ENCODE peak calls at places on chromosomes 3 and 15, in eight cellular contexts. T, H, M, E, C, B, V and W are unnamed samples.

GRCh38 chr15:75532413-75533250 is 46.5 kb downstream of the PTPN9 start:
- DNase-seq in T (peak; percentile 83), H (peak; percentile 66), M (no peak), E (peak; percentile 37), C (no peak), B (no peak), V (no peak), W (peak; percentile 82)

GRCh38 chr3:157067114-157067513 is 92.8 kb downstream of the CCNL1 start:
- DNase-seq in T (peak; percentile 47), H (no peak), M (no peak), E (no peak), C (no peak), B (peak; percentile 64), V (no peak), W (no peak)

GRCh38 chr15:76150508-76150907 is 90.7 kb downstream of the TMEM266 start:
- DNase-seq in T (peak; percentile 85), H (no peak), M (no peak), E (no peak), C (no peak), B (no peak), V (no peak), W (no peak)

GRCh38 chr3:7508821-7509220 is 647.9 kb downstream of the GRM7 start:
- DNase-seq in T (no peak), H (no peak), M (no peak), E (no peak), C (no peak), B (no peak), V (no peak), W (no peak)

GRCh38 chr3:119376758-119377157 is 82.6 kb downstream of the ARHGAP31 start:
- DNase-seq in T (no peak), H (no peak), M (no peak), E (no peak), C (no peak), B (no peak), V (no peak), W (no peak)

GRCh38 chr3:159458010-159458409 is 530.6 kb upstream of the IL12A start:
- DNase-seq in T (no peak), H (peak; percentile 71), M (no peak), E (peak; percentile 82), C (no peak), B (no peak), V (no peak), W (no peak)

GRCh38 chr3:36876181-36876936 is 68.5 kb downstream of the TRANK1 start:
- DNase-seq in T (no peak), H (no peak), M (no peak), E (no peak), C (peak; percentile 77), B (peak; percentile 73), V (no peak), W (no peak)

GRCh38 chr15:69017978-69018377 is 3.5 kb downstream of the NOX5 start:
- DNase-seq in T (no peak), H (no peak), M (no peak), E (no peak), C (no peak), B (no peak), V (no peak), W (no peak)

GRCh38 chr3:165835431-165835830 is 1.8 kb downstream of the BCHE start:
- DNase-seq in T (no peak), H (no peak), M (no peak), E (no peak), C (no peak), B (no peak), V (no peak), W (no peak)

GRCh38 chr15:81781316-81781868 is 264.4 kb downstream of the MEX3B start:
- DNase-seq in T (no peak), H (no peak), M (no peak), E (no peak), C (no peak), B (no peak), V (no peak), W (no peak)

GRCh38 chr3:113897373-113897777 is 50.4 kb upstream of the ZDHHC23 start:
- DNase-seq in T (no peak), H (no peak), M (no peak), E (no peak), C (no peak), B (no peak), V (no peak), W (no peak)

GRCh38 chr3:141076821-141077571 is 25.8 kb downstream of the SPSB4 start:
- DNase-seq in T (peak; percentile 85), H (no peak), M (no peak), E (no peak), C (peak; percentile 39), B (no peak), V (no peak), W (peak; percentile 75)

GRCh38 chr3:27628029-27628750 is 93.9 kb downstream of the EOMES start:
- DNase-seq in T (no peak), H (peak; percentile 40), M (no peak), E (no peak), C (no peak), B (no peak), V (no peak), W (no peak)

GRCh38 chr3:72957303-72957702 is 39.3 kb upstream of the PPP4R2 start:
- DNase-seq in T (peak; percentile 55), H (no peak), M (no peak), E (no peak), C (no peak), B (no peak), V (no peak), W (no peak)

GRCh38 chr3:157914882-157915281 is 191.3 kb downstream of the SHOX2 start:
- DNase-seq in T (no peak), H (no peak), M (no peak), E (no peak), C (no peak), B (no peak), V (no peak), W (no peak)

GRCh38 chr3:197542741-197543454 is 12.9 kb downstream of the BDH1 start:
- DNase-seq in T (peak; percentile 81), H (no peak), M (no peak), E (no peak), C (no peak), B (no peak), V (no peak), W (peak; percentile 40)

GRCh38 chr3:186772281-186772885 is 11.0 kb upstream of the EIF4A2 start:
- DNase-seq in T (no peak), H (no peak), M (no peak), E (no peak), C (no peak), B (peak; percentile 49), V (no peak), W (no peak)

GRCh38 chr15:77057650-77058049 is 13.3 kb downstream of the TSPAN3 start:
- DNase-seq in T (no peak), H (no peak), M (no peak), E (no peak), C (no peak), B (no peak), V (no peak), W (no peak)

GRCh38 chr3:59609967-59610366 is 560.1 kb upstream of the CFAP20DC start:
- DNase-seq in T (peak; percentile 86), H (no peak), M (no peak), E (no peak), C (no peak), B (no peak), V (no peak), W (no peak)

GRCh38 chr15:34437687-34438086 is at the start of gene GOLGA8A:
- DNase-seq in T (peak; percentile 90), H (peak; percentile 38), M (peak; percentile 65), E (peak; percentile 66), C (peak; percentile 83), B (peak; percentile 87), V (peak; percentile 74), W (peak; percentile 89)

GRCh38 chr15:59158701-59159034 is 48.0 kb upstream of the LDHAL6B start:
- DNase-seq in T (no peak), H (no peak), M (no peak), E (no peak), C (no peak), B (no peak), V (no peak), W (no peak)

GRCh38 chr3:129673012-129673411 is 66.5 kb upstream of the PLXND1 start:
- DNase-seq in T (peak; percentile 50), H (no peak), M (no peak), E (no peak), C (no peak), B (no peak), V (no peak), W (peak; percentile 41)

GRCh38 chr15:79380755-79381499 is 51.2 kb upstream of the MINAR1 start:
- DNase-seq in T (peak; percentile 94), H (peak; percentile 44), M (no peak), E (peak; percentile 69), C (peak; percentile 75), B (peak; percentile 37), V (peak; percentile 62), W (peak; percentile 82)

GRCh38 chr3:170355738-170356595 is 1.5 kb upstream of the SKIL start:
- DNase-seq in T (peak; percentile 79), H (no peak), M (peak; percentile 5), E (no peak), C (peak; percentile 46), B (no peak), V (no peak), W (peak; percentile 70)

GRCh38 chr15:42092666-42093445 is 1.5 kb downstream of the PLA2G4D start:
- DNase-seq in T (peak; percentile 80), H (no peak), M (no peak), E (no peak), C (no peak), B (no peak), V (no peak), W (no peak)

GRCh38 chr15:46471096-46471495 is 836.3 kb downstream of the SQOR start:
- DNase-seq in T (no peak), H (no peak), M (no peak), E (no peak), C (no peak), B (no peak), V (no peak), W (no peak)

GRCh38 chr15:98442379-98442833 is 205.9 kb upstream of the IGF1R start:
- DNase-seq in T (no peak), H (peak; percentile 63), M (no peak), E (peak; percentile 86), C (peak; percentile 60), B (no peak), V (peak; percentile 22), W (no peak)

GRCh38 chr3:105274958-105275357 is 91.8 kb upstream of the ALCAM start:
- DNase-seq in T (no peak), H (no peak), M (no peak), E (peak; percentile 9), C (no peak), B (no peak), V (no peak), W (no peak)

GRCh38 chr15:101723161-101723873 is 956 bp downstream of the TARS3 start:
- DNase-seq in T (no peak), H (peak; percentile 5), M (no peak), E (peak; percentile 2), C (peak; percentile 61), B (peak; percentile 22), V (peak; percentile 10), W (no peak)

GRCh38 chr3:32175607-32176197 is 62.8 kb upstream of the CMTM8 start:
- DNase-seq in T (no peak), H (peak; percentile 44), M (no peak), E (peak; percentile 57), C (peak; percentile 74), B (peak; percentile 46), V (peak; percentile 35), W (no peak)

GRCh38 chr15:47673343-47673761 is 44.0 kb upstream of the SEMA6D start:
- DNase-seq in T (peak; percentile 45), H (no peak), M (no peak), E (no peak), C (no peak), B (no peak), V (no peak), W (peak; percentile 44)

GRCh38 chr3:79085166-79085565 is 682.6 kb downstream of the ROBO1 start:
- DNase-seq in T (no peak), H (peak; percentile 5), M (no peak), E (no peak), C (no peak), B (no peak), V (no peak), W (no peak)

GRCh38 chr3:88219138-88219792 is 69.5 kb downstream of the C3orf38 start:
- DNase-seq in T (peak; percentile 39), H (no peak), M (no peak), E (peak; percentile 52), C (peak; percentile 57), B (no peak), V (no peak), W (peak; percentile 26)

GRCh38 chr3:124812291-124813265 is 74.6 kb downstream of the ITGB5 start:
- DNase-seq in T (peak; percentile 74), H (peak; percentile 99), M (no peak), E (peak; percentile 42), C (no peak), B (no peak), V (no peak), W (peak; percentile 72)